ENCODE peak calls at places on chromosomes 6 and 20, in ten cellular contexts. L is cardiac muscle cell, E is PC-9, H is breast epithelium, P is transverse colon, G is GM23338, W is K562, Q is psoas muscle, X is IMR-90, T is mesendoderm. J is an unnamed sample.

GRCh38 chr20:59004493-59004762 is 2.6 kb downstream of the CTSZ start:
- DNase-seq in H (no peak), L (no peak), E (no peak), X (no peak), P (peak), Q (peak), W (no peak), G (no peak), T (no peak), J (peak)

GRCh38 chr6:45801471-45802289 is 214.0 kb downstream of the CLIC5 start:
- DNase-seq in W (no peak), X (no peak), T (no peak), E (no peak), Q (no peak), G (no peak), L (no peak), P (no peak), H (no peak), J (no peak)

GRCh38 chr6:69729870-69730449 is 66.8 kb downstream of the LMBRD1 start:
- DNase-seq in P (no peak), T (no peak), E (no peak), X (peak), Q (no peak), L (peak), G (no peak), W (no peak), H (no peak), J (no peak)

GRCh38 chr6:141394125-141394536 is 738.6 kb upstream of the GJE1 start:
- DNase-seq in H (no peak), G (no peak), X (no peak), E (no peak), W (no peak), P (no peak), T (no peak), Q (no peak), L (no peak), J (no peak)

GRCh38 chr6:53179961-53180651 is 31.5 kb upstream of the GCM1 start:
- DNase-seq in X (peak), L (peak), Q (no peak), T (no peak), P (peak), G (no peak), W (no peak), H (peak), E (no peak), J (peak)

GRCh38 chr6:38302081-38302480 is 337.6 kb downstream of the BTBD9 start:
- DNase-seq in H (no peak), X (peak), T (no peak), G (no peak), Q (no peak), W (no peak), E (no peak), P (no peak), L (no peak), J (no peak)

GRCh38 chr6:83958250-83958685 is 75.3 kb upstream of the MRAP2 start:
- DNase-seq in H (no peak), T (no peak), Q (no peak), W (no peak), X (peak), P (no peak), L (peak), E (no peak), G (no peak), J (no peak)

GRCh38 chr6:33592595-33593413 is 12.7 kb upstream of the BAK1 start:
- DNase-seq in H (no peak), E (no peak), P (peak), L (no peak), Q (no peak), T (peak), W (peak), G (peak), X (no peak), J (no peak)

GRCh38 chr6:101393291-101394251 is at the start of gene GRIK2:
- DNase-seq in L (peak), X (peak), W (peak), G (peak), Q (peak), P (peak), E (no peak), T (peak), H (no peak), J (peak)

DNA sequence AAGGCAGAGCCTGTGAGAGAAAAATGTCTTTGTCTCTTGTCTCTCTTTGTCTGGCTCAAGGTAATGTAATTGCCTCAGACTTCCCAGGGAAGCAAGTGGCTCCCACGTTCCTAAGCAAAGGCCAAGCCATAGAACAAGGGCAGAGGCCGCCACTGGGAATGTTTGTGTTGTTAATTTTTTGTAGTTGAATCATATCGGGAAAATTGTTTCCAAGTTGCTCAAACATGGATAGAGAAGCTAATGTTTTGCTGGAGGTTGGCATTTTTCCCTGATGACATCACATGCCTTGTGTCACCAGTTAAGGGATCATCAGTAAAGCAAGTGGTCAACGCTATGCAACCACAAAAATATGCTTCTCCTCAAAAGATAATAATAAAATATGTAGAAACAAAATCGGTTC is 211.5 kb upstream of the FOXA2 start:
- DNase-seq in W (no peak), L (peak), H (peak), G (no peak), Q (no peak), T (peak), X (peak), E (peak), P (peak), J (no peak)
- H3K27ac ChIP-seq in W (no peak), L (no peak), H (peak), G (no peak), Q (peak), T (no peak), X (peak), E (peak), P (no peak), J (no peak)

DNA sequence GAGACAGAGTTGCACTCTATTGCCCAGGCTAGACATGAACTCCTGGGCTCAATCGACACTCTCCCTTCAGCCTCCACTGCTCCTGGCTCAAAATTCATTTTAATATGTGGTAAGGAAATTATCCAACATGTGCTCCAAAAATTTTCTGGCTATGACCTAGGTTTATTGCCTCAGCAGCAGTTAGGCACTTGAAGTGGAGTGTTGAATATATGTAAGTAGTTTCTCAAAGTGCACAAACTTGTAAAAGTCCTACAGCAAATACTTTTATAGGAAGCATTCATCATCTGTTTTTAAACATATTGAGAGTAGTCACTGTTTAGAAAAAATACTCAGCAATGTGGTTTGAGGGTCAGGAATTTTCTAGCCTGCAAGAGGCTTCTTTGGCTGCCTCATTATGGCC is 13.2 kb downstream of the FILIP1 start:
- DNase-seq in W (no peak), H (no peak), L (no peak), P (no peak), Q (no peak), X (peak), E (no peak), T (no peak), G (no peak), J (no peak)
- H3K27ac ChIP-seq in W (no peak), H (peak), L (peak), P (peak), Q (peak), X (no peak), E (no peak), T (no peak), G (no peak), J (no peak)

GRCh38 chr6:163599684-163600083 is 185.2 kb downstream of the QKI start:
- DNase-seq in E (no peak), H (no peak), P (no peak), T (no peak), X (no peak), Q (no peak), L (no peak), G (no peak), W (no peak), J (no peak)

GRCh38 chr6:163600331-163600730 is 185.8 kb downstream of the QKI start:
- DNase-seq in H (peak), W (no peak), L (no peak), P (no peak), G (no peak), T (no peak), E (no peak), X (no peak), Q (no peak), J (no peak)

GRCh38 chr6:163600781-163601180 is 186.3 kb downstream of the QKI start:
- DNase-seq in Q (no peak), P (no peak), L (no peak), H (no peak), T (no peak), E (no peak), G (no peak), X (no peak), W (no peak), J (no peak)

GRCh38 chr6:163596174-163596573 is 181.7 kb downstream of the QKI start:
- DNase-seq in G (no peak), X (no peak), T (no peak), W (no peak), L (no peak), P (no peak), H (no peak), Q (no peak), E (no peak), J (no peak)

GRCh38 chr6:163599136-163599535 is 184.6 kb downstream of the QKI start:
- DNase-seq in G (no peak), P (no peak), H (no peak), T (no peak), Q (no peak), W (no peak), L (no peak), E (no peak), X (no peak), J (no peak)
- H3K27ac ChIP-seq in G (no peak), P (no peak), H (no peak), T (no peak), Q (no peak), W (no peak), L (no peak), E (no peak), X (no peak), J (no peak)

DNA sequence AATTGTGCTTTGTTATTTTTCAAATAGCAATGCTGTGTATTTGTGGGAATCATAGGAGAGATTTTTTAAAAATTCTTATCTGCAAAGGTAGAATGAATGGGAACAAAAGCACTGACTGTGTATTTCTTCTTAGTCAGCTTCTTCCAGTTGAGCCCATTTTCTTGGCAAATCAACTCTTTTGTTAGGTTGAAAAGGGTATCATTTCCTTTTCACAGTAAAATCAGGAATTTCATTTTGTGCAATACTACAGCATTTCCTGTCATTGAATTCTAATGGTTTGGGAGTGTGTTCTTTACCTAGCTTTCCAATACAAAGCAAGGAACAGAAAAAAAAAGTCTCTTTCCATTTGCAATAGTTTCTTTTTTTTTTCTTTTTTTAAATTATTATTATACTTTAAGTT is 19.0 kb upstream of the EXOC2 start:
- DNase-seq in H (no peak), E (no peak), T (no peak), P (no peak), W (no peak), X (no peak), Q (no peak), G (no peak), L (no peak), J (no peak)
- H3K27ac ChIP-seq in H (peak), E (no peak), T (no peak), P (peak), W (no peak), X (no peak), Q (peak), G (no peak), L (no peak), J (peak)

GRCh38 chr6:43772571-43773049 is 2.6 kb downstream of the VEGFA start:
- DNase-seq in X (no peak), L (no peak), T (peak), W (peak), Q (peak), H (no peak), G (peak), P (peak), E (peak), J (no peak)
- H3K27ac ChIP-seq in X (peak), L (peak), T (no peak), W (peak), Q (peak), H (peak), G (peak), P (peak), E (peak), J (peak)

GRCh38 chr6:167046861-167047495 is 47.8 kb downstream of the CEP43 start:
- DNase-seq in P (no peak), L (no peak), W (no peak), X (no peak), T (no peak), G (peak), H (no peak), E (no peak), Q (no peak), J (no peak)
- H3K27ac ChIP-seq in P (no peak), L (no peak), W (no peak), X (no peak), T (no peak), G (no peak), H (no peak), E (no peak), Q (no peak), J (no peak)

DNA sequence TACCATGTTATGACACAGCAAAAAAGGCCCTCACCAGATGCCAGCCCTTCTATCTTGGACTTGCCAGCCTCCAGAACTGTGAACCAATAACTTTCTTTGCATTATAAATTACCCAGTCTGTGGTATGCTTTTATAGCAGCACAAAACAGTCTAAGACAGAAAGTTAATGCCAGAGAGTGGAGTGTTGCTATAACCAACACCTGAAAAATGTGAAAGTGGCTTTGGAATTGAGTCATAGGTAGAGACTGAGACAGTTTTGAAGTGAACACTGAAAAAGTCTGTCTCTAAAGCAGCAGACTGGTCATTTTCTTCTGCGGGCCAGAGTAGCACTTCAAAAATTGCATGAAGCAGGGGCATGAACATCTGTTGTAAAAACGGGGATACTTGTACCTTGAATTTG is 28.0 kb upstream of the ASIP start:
- DNase-seq in L (no peak), G (no peak), P (no peak), H (no peak), E (no peak), Q (no peak), X (no peak), W (no peak), T (no peak), J (no peak)
- H3K27ac ChIP-seq in L (no peak), G (no peak), P (no peak), H (no peak), E (no peak), Q (no peak), X (no peak), W (no peak), T (no peak), J (no peak)

J was measured in left lung.